ENCODE peak calls at places on chromosomes 11 and 22, in ten cellular contexts. One of them, this sample, is unnamed.

GRCh38 chr22:50186789-50187523 is 1.2 kb downstream of the TRABD start:
- DNase-seq in DMS 273 treated with DMSO at 0.1 percent for 48 hours: no peak
- DNase-seq in heart left ventricle: peak; percentile 29
- DNase-seq in mucosa of gallbladder: no peak
- DNase-seq in fibroblast of the aortic adventitia: peak; percentile 35
- DNase-seq in activated CD4-positive, alpha-beta memory T cell treated with anti-CD3 and anti-CD28 coated beads for 36 hours: peak; percentile 38
- DNase-seq in cardiac fibroblast: peak; percentile 35
- DNase-seq in Daoy: no peak
- DNase-seq in body of pancreas: no peak
- DNase-seq in sciatic nerve: no peak
- DNase-seq in this sample: no peak

GRCh38 chr11:63250162-63251050 is 7.0 kb upstream of the SLC22A25 start:
- DNase-seq in Daoy: no peak
- DNase-seq in DMS 273 treated with DMSO at 0.1 percent for 48 hours: no peak
- DNase-seq in fibroblast of the aortic adventitia: no peak
- DNase-seq in sciatic nerve: no peak
- DNase-seq in cardiac fibroblast: no peak
- DNase-seq in mucosa of gallbladder: no peak
- DNase-seq in heart left ventricle: no peak
- DNase-seq in activated CD4-positive, alpha-beta memory T cell treated with anti-CD3 and anti-CD28 coated beads for 36 hours: no peak
- DNase-seq in body of pancreas: no peak
- DNase-seq in this sample: no peak

GRCh38 chr11:97454988-97455387 is 1065.2 kb downstream of the JRKL start:
- DNase-seq in DMS 273 treated with DMSO at 0.1 percent for 48 hours: no peak
- DNase-seq in Daoy: no peak
- DNase-seq in body of pancreas: no peak
- DNase-seq in heart left ventricle: no peak
- DNase-seq in mucosa of gallbladder: no peak
- DNase-seq in activated CD4-positive, alpha-beta memory T cell treated with anti-CD3 and anti-CD28 coated beads for 36 hours: no peak
- DNase-seq in cardiac fibroblast: peak; percentile 72
- DNase-seq in fibroblast of the aortic adventitia: peak; percentile 17
- DNase-seq in sciatic nerve: no peak
- DNase-seq in this sample: no peak

GRCh38 chr11:85704967-85705366 is 19.0 kb upstream of the CCDC89 start:
- DNase-seq in heart left ventricle: no peak
- DNase-seq in sciatic nerve: no peak
- DNase-seq in body of pancreas: no peak
- DNase-seq in fibroblast of the aortic adventitia: no peak
- DNase-seq in DMS 273 treated with DMSO at 0.1 percent for 48 hours: no peak
- DNase-seq in activated CD4-positive, alpha-beta memory T cell treated with anti-CD3 and anti-CD28 coated beads for 36 hours: no peak
- DNase-seq in mucosa of gallbladder: no peak
- DNase-seq in cardiac fibroblast: no peak
- DNase-seq in Daoy: no peak
- DNase-seq in this sample: no peak

GRCh38 chr11:70544774-70545625 is 146.7 kb downstream of the CTTN start:
- DNase-seq in sciatic nerve: no peak
- DNase-seq in DMS 273 treated with DMSO at 0.1 percent for 48 hours: no peak
- DNase-seq in Daoy: peak; percentile 87
- DNase-seq in cardiac fibroblast: no peak
- DNase-seq in body of pancreas: no peak
- DNase-seq in fibroblast of the aortic adventitia: no peak
- DNase-seq in mucosa of gallbladder: no peak
- DNase-seq in heart left ventricle: no peak
- DNase-seq in activated CD4-positive, alpha-beta memory T cell treated with anti-CD3 and anti-CD28 coated beads for 36 hours: no peak
- DNase-seq in this sample: no peak

GRCh38 chr11:128527046-128527445 is 60.3 kb downstream of the ETS1 start:
- DNase-seq in cardiac fibroblast: no peak
- DNase-seq in body of pancreas: no peak
- DNase-seq in activated CD4-positive, alpha-beta memory T cell treated with anti-CD3 and anti-CD28 coated beads for 36 hours: no peak
- DNase-seq in fibroblast of the aortic adventitia: no peak
- DNase-seq in Daoy: no peak
- DNase-seq in sciatic nerve: no peak
- DNase-seq in heart left ventricle: no peak
- DNase-seq in mucosa of gallbladder: no peak
- DNase-seq in DMS 273 treated with DMSO at 0.1 percent for 48 hours: no peak
- DNase-seq in this sample: no peak

GRCh38 chr22:46069518-46070214 is 80.7 kb upstream of the PPARA start:
- DNase-seq in mucosa of gallbladder: peak; percentile 91
- DNase-seq in fibroblast of the aortic adventitia: peak; percentile 98
- DNase-seq in activated CD4-positive, alpha-beta memory T cell treated with anti-CD3 and anti-CD28 coated beads for 36 hours: peak; percentile 56
- DNase-seq in DMS 273 treated with DMSO at 0.1 percent for 48 hours: peak; percentile 84
- DNase-seq in Daoy: peak; percentile 92
- DNase-seq in cardiac fibroblast: peak; percentile 96
- DNase-seq in body of pancreas: peak; percentile 95
- DNase-seq in heart left ventricle: peak; percentile 87
- DNase-seq in sciatic nerve: peak; percentile 92
- DNase-seq in this sample: peak; percentile 96

GRCh38 chr11:48081151-48082010 is 101.0 kb downstream of the PTPRJ start:
- DNase-seq in heart left ventricle: peak; percentile 83
- DNase-seq in fibroblast of the aortic adventitia: peak; percentile 86
- DNase-seq in DMS 273 treated with DMSO at 0.1 percent for 48 hours: no peak
- DNase-seq in sciatic nerve: peak; percentile 75
- DNase-seq in body of pancreas: peak; percentile 40
- DNase-seq in cardiac fibroblast: peak; percentile 88
- DNase-seq in mucosa of gallbladder: peak; percentile 52
- DNase-seq in Daoy: peak; percentile 92
- DNase-seq in activated CD4-positive, alpha-beta memory T cell treated with anti-CD3 and anti-CD28 coated beads for 36 hours: peak; percentile 54
- DNase-seq in this sample: peak; percentile 78